ENCODE peak calls at places on chromosomes 11 and 22, in seven cellular contexts. W, T, G, X, J, P and I are unnamed samples.

GRCh38 chr11:117022526-117022925 is 75.7 kb downstream of the SIK3 start:
- DNase-seq in W (no peak), T (no peak), G (no peak), X (no peak), J (no peak), P (no peak), I (no peak)

GRCh38 chr11:859394-860131 is 16.9 kb downstream of the TSPAN4 start:
- DNase-seq in W (no peak), T (no peak), G (peak; percentile 64), X (no peak), J (peak; percentile 87), P (no peak), I (peak; percentile 92)

GRCh38 chr11:122421684-122422083 is 233.8 kb upstream of the UBASH3B start:
- DNase-seq in W (no peak), T (no peak), G (peak; percentile 71), X (no peak), J (no peak), P (no peak), I (no peak)

GRCh38 chr11:79209540-79210266 is 231.1 kb downstream of the TENM4 start:
- DNase-seq in W (no peak), T (no peak), G (no peak), X (no peak), J (no peak), P (no peak), I (no peak)

GRCh38 chr11:108697872-108698473 is 33.1 kb downstream of the DDX10 start:
- DNase-seq in W (peak; percentile 37), T (no peak), G (peak; percentile 78), X (peak; percentile 27), J (peak; percentile 88), P (peak; percentile 56), I (peak; percentile 54)

GRCh38 chr11:79396674-79397073 is 44.2 kb downstream of the TENM4 start:
- DNase-seq in W (peak; percentile 9), T (no peak), G (no peak), X (no peak), J (no peak), P (no peak), I (no peak)

GRCh38 chr22:29257751-29258181 is 10.0 kb downstream of the RHBDD3 start:
- DNase-seq in W (no peak), T (no peak), G (no peak), X (no peak), J (no peak), P (no peak), I (no peak)

GRCh38 chr22:41799486-41800347 is 762 bp upstream of the CCDC134 start:
- DNase-seq in W (peak; percentile 24), T (no peak), G (no peak), X (peak; percentile 31), J (peak; percentile 21), P (peak; percentile 21), I (peak; percentile 36)

GRCh38 chr11:77823775-77824174 is 2.8 kb downstream of the AAMDC start:
- DNase-seq in W (no peak), T (no peak), G (no peak), X (no peak), J (peak; percentile 89), P (no peak), I (no peak)

GRCh38 chr22:44964722-44965078 is 45.1 kb downstream of the PHF21B start:
- DNase-seq in W (no peak), T (no peak), G (no peak), X (no peak), J (no peak), P (no peak), I (no peak)

GRCh38 chr22:29693151-29693550 is 26.7 kb upstream of the CABP7 start:
- DNase-seq in W (no peak), T (no peak), G (no peak), X (no peak), J (peak; percentile 29), P (no peak), I (no peak)

GRCh38 chr11:103633037-103633788 is 403.2 kb upstream of the DDI1 start:
- DNase-seq in W (no peak), T (no peak), G (no peak), X (no peak), J (peak; percentile 84), P (no peak), I (no peak)

GRCh38 chr22:22593964-22594656 is 35.0 kb upstream of the PRAME start:
- DNase-seq in W (peak; percentile 41), T (peak; percentile 18), G (peak; percentile 53), X (peak; percentile 66), J (peak; percentile 59), P (no peak), I (peak; percentile 72)

GRCh38 chr22:29475550-29475949 is 4.5 kb upstream of the NEFH start:
- DNase-seq in W (peak; percentile 74), T (no peak), G (no peak), X (no peak), J (no peak), P (no peak), I (peak; percentile 82)